ENCODE peak calls at places on chromosomes 4 and X, in ten cellular contexts. U is A549, S is body of pancreas, O is heart left ventricle, C is endothelial cell of umbilical vein, W is left ventricle myocardium inferior, Z is psoas muscle, D is IMR-90, T is cardiac muscle cell, V is gastrocnemius medialis. B is an unnamed sample.
A peak's percentile ranks its signal among the peaks of the same experiment; 100 is the strongest.

GRCh38 chrX:31353095-31353494 is 281.3 kb upstream of the FTHL17 start:
- DNase-seq in U (no peak), S (no peak), O (no peak), C (no peak), W (no peak), Z (no peak), D (peak; percentile 62), T (peak; percentile 64), V (no peak), B (no peak)

GRCh38 chrX:38837389-38837788 is 36.1 kb downstream of the MID1IP1 start:
- DNase-seq in U (no peak), S (no peak), O (no peak), C (no peak), W (no peak), Z (no peak), D (peak; percentile 44), T (no peak), V (no peak), B (no peak)

GRCh38 chrX:30943984-30944383 is 54.9 kb upstream of the TAB3 start:
- DNase-seq in U (no peak), S (no peak), O (no peak), C (peak; percentile 57), W (no peak), Z (no peak), D (no peak), T (no peak), V (no peak), B (no peak)

GRCh38 chr4:185672618-185673017 is 137.3 kb upstream of the PDLIM3 start:
- DNase-seq in U (no peak), S (no peak), O (no peak), C (peak; percentile 9), W (no peak), Z (no peak), D (no peak), T (no peak), V (no peak), B (no peak)

GRCh38 chr4:128385683-128386304 is 98.2 kb upstream of the PGRMC2 start:
- DNase-seq in U (peak; percentile 21), S (no peak), O (no peak), C (peak; percentile 37), W (no peak), Z (no peak), D (peak; percentile 80), T (peak; percentile 58), V (peak; percentile 47), B (no peak)

GRCh38 chr4:15654556-15655222 is 468 bp downstream of the FBXL5 start:
- DNase-seq in U (peak; percentile 21), S (peak; percentile 49), O (peak; percentile 78), C (peak; percentile 61), W (peak; percentile 54), Z (peak; percentile 45), D (peak; percentile 24), T (peak; percentile 40), V (peak; percentile 39), B (no peak)

GRCh38 chr4:6783111-6783981 is 819 bp downstream of the KIAA0232 start:
- DNase-seq in U (peak; percentile 73), S (peak; percentile 89), O (peak; percentile 95), C (peak; percentile 84), W (peak; percentile 91), Z (peak; percentile 93), D (peak; percentile 79), T (peak; percentile 91), V (peak; percentile 93), B (no peak)

GRCh38 chr4:107987916-107988762 is 1.6 kb upstream of the HADH start:
- DNase-seq in U (no peak), S (no peak), O (no peak), C (no peak), W (no peak), Z (no peak), D (no peak), T (no peak), V (no peak), B (no peak)

GRCh38 chr4:61277785-61278184 is 77.7 kb downstream of the ADGRL3 start:
- DNase-seq in U (no peak), S (no peak), O (no peak), C (no peak), W (no peak), Z (no peak), D (no peak), T (peak; percentile 8), V (no peak), B (no peak)

GRCh38 chr4:78168029-78168428 is 110.9 kb downstream of the FRAS1 start:
- DNase-seq in U (no peak), S (no peak), O (no peak), C (no peak), W (no peak), Z (no peak), D (no peak), T (no peak), V (no peak), B (no peak)

GRCh38 chrX:53717205-53717604 is 30.7 kb upstream of the HUWE1 start:
- DNase-seq in U (no peak), S (no peak), O (no peak), C (no peak), W (no peak), Z (no peak), D (no peak), T (no peak), V (no peak), B (no peak)

GRCh38 chr4:2260336-2261109 is 1.4 kb downstream of the MXD4 start:
- DNase-seq in U (no peak), S (peak; percentile 19), O (peak; percentile 66), C (no peak), W (peak; percentile 22), Z (peak; percentile 29), D (no peak), T (no peak), V (peak; percentile 25), B (no peak)

GRCh38 chr4:139312552-139313332 is 10.5 kb upstream of the NDUFC1 start:
- DNase-seq in U (no peak), S (no peak), O (no peak), C (no peak), W (no peak), Z (no peak), D (no peak), T (no peak), V (no peak), B (no peak)

GRCh38 chr4:140069068-140069467 is 84.9 kb downstream of the MAML3 start:
- DNase-seq in U (no peak), S (no peak), O (no peak), C (no peak), W (peak; percentile 28), Z (peak; percentile 26), D (peak; percentile 73), T (peak; percentile 75), V (peak; percentile 41), B (no peak)

GRCh38 chr4:3407171-3407771 is 34.5 kb upstream of the HGFAC start:
- DNase-seq in U (no peak), S (no peak), O (peak; percentile 40), C (no peak), W (no peak), Z (no peak), D (no peak), T (no peak), V (peak; percentile 8), B (no peak)
- H3K27ac ChIP-seq in U (no peak overlapping the region), S (no peak overlapping the region), O (no peak overlapping the region), C (no peak overlapping the region), W (no peak overlapping the region), Z (no peak overlapping the region), D (no peak overlapping the region), T (no peak overlapping the region), V (no peak overlapping the region), B (no peak overlapping the region)

GRCh38 chrX:107715331-107716044 is 60.1 kb downstream of the TSC22D3 start:
- DNase-seq in U (no peak), S (no peak), O (no peak), C (no peak), W (no peak), Z (no peak), D (peak; percentile 23), T (peak; percentile 33), V (no peak), B (no peak)

GRCh38 chrX:107714196-107714811 is 61.3 kb downstream of the TSC22D3 start:
- DNase-seq in U (no peak), S (no peak), O (no peak), C (no peak), W (no peak), Z (no peak), D (no peak), T (peak; percentile 58), V (peak; percentile 59), B (no peak)

GRCh38 chrX:107716816-107717700 is 58.5 kb downstream of the TSC22D3 start:
- DNase-seq in U (peak; percentile 71), S (peak; percentile 86), O (peak; percentile 88), C (peak; percentile 84), W (peak; percentile 83), Z (peak; percentile 85), D (peak; percentile 63), T (peak; percentile 90), V (peak; percentile 93), B (peak; percentile 76)

GRCh38 chrX:107718156-107718621 is 57.4 kb downstream of the TSC22D3 start:
- DNase-seq in U (peak; percentile 67), S (peak; percentile 88), O (no peak), C (peak; percentile 68), W (no peak), Z (peak; percentile 64), D (peak; percentile 78), T (peak; percentile 87), V (peak; percentile 90), B (no peak)

DNA sequence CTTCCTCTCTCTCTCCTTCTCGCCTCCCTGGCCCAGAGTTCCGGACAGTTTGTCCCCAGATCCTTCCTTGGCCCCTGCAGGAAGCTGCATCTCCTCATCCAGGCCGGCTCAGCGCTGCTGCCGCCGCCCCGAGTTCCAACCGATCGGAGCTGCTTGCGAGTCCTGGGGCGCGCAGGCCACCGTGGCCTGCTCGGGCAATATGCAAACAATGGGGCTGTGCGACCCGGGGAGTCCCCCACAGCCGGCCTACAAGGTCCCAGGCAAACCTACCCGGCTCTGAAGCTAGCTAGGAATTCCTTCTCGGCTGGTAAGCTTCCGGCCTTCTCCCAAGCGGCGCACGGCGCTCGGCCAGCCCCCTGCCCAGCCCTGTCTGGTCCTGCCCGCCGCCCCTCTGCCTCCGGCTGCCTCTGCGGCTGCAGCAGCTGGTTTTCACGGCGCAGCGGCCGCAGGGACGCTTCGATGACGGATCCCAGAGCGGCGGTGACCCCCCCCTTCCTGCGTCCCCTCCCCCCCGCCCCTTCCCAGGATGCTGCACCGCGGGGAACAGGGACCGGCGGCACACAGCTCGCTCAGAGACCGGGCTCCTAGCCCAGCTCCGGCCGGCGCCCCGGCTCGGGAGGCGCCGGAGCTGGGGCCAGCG is 59.4 kb downstream of the TSC22D3 start:
- DNase-seq in U (peak; percentile 30), S (no peak), O (peak; percentile 70), C (peak; percentile 32), W (no peak), Z (no peak), D (peak; percentile 21), T (peak; percentile 32), V (no peak), B (no peak)
- H3K4me1 ChIP-seq in U (peaks cover 44% of the 10 kb centered on the region), S (peaks cover 68% of the 10 kb centered on the region), O (peaks cover 45% of the 10 kb centered on the region), C (peaks cover 15% of the 10 kb centered on the region), W (peaks cover 70% of the 10 kb centered on the region), Z (peaks cover 36% of the 10 kb centered on the region), D (peaks cover 10% of the 10 kb centered on the region), T (peaks cover 44% of the 10 kb centered on the region), V (peaks cover 35% of the 10 kb centered on the region), B (peaks cover 66% of the 10 kb centered on the region)

GRCh38 chr4:84681488-84682274 is 98.8 kb downstream of the CDS1 start:
- DNase-seq in U (no peak), S (no peak), O (no peak), C (peak; percentile 41), W (no peak), Z (no peak), D (peak; percentile 82), T (peak; percentile 73), V (no peak), B (no peak)
- TF ChIP-seq CTCF in U (no peak), S (no peak), O (no peak), C (no peak), W (no peak), Z (no peak), D (peak; percentile 15), T (peak; percentile 14), V (no peak), B (no peak)

GRCh38 chr4:79964715-79965345 is 108.2 kb downstream of the ANTXR2 start:
- DNase-seq in U (no peak), S (no peak), O (peak; percentile 35), C (no peak), W (no peak), Z (no peak), D (no peak), T (no peak), V (no peak), B (no peak)
- H3K27ac ChIP-seq in U (no peak overlapping the region), S (no peak overlapping the region), O (no peak overlapping the region), C (no peak overlapping the region), W (no peak overlapping the region), Z (no peak overlapping the region), D (no peak overlapping the region), T (no peak overlapping the region), V (no peak overlapping the region), B (no peak overlapping the region)

B was measured in esophagus squamous epithelium.